ENCODE peak calls at places on chromosomes 3 and 15, in eight cellular contexts. E, Y, Z, H, T, V, P and K are unnamed samples.

GRCh38 chr3:54783611-54784010 is 144.2 kb downstream of the LRTM1 start:
- DNase-seq in E (no peak), Y (no peak), Z (no peak), H (no peak), T (no peak), V (no peak), P (no peak), K (no peak)

GRCh38 chr3:140816804-140817203 is 124.8 kb upstream of the SLC25A36 start:
- DNase-seq in E (no peak), Y (no peak), Z (no peak), H (no peak), T (no peak), V (no peak), P (no peak), K (no peak)

GRCh38 chr3:31174055-31174454 is 279.6 kb upstream of the GADL1 start:
- DNase-seq in E (no peak), Y (no peak), Z (no peak), H (no peak), T (no peak), V (no peak), P (no peak), K (no peak)

GRCh38 chr3:129610276-129610675 is 3.8 kb upstream of the PLXND1 start:
- DNase-seq in E (no peak), Y (no peak), Z (no peak), H (no peak), T (no peak), V (no peak), P (peak), K (no peak)

GRCh38 chr3:40951636-40952035 is 247.7 kb upstream of the CTNNB1 start:
- DNase-seq in E (no peak), Y (no peak), Z (no peak), H (no peak), T (no peak), V (no peak), P (no peak), K (no peak)

GRCh38 chr15:75720787-75721461 is 8.3 kb upstream of the CSPG4 start:
- DNase-seq in E (peak), Y (peak), Z (no peak), H (no peak), T (no peak), V (no peak), P (peak), K (peak)

GRCh38 chr3:123870033-123870432 is 14.1 kb downstream of the MYLK start:
- DNase-seq in E (no peak), Y (no peak), Z (no peak), H (peak), T (no peak), V (no peak), P (no peak), K (peak)

GRCh38 chr3:195239121-195239520 is 31.8 kb downstream of the XXYLT1 start:
- DNase-seq in E (no peak), Y (no peak), Z (no peak), H (no peak), T (no peak), V (peak), P (no peak), K (no peak)

GRCh38 chr3:151219056-151219455 is 16.0 kb upstream of the GPR171 start:
- DNase-seq in E (no peak), Y (no peak), Z (no peak), H (peak), T (no peak), V (no peak), P (no peak), K (peak)

GRCh38 chr15:78233496-78233895 is 869 bp downstream of the ACSBG1 start:
- DNase-seq in E (no peak), Y (no peak), Z (no peak), H (no peak), T (no peak), V (no peak), P (no peak), K (no peak)

GRCh38 chr3:136237961-136238649 is 12.0 kb upstream of the PCCB start:
- DNase-seq in E (no peak), Y (no peak), Z (no peak), H (no peak), T (no peak), V (no peak), P (no peak), K (no peak)

GRCh38 chr15:38300395-38300794 is 47.8 kb downstream of the SPRED1 start:
- DNase-seq in E (no peak), Y (no peak), Z (no peak), H (no peak), T (no peak), V (no peak), P (no peak), K (no peak)

GRCh38 chr3:48662140-48662752 is 440 bp downstream of the CELSR3 start:
- DNase-seq in E (no peak), Y (no peak), Z (no peak), H (no peak), T (no peak), V (no peak), P (no peak), K (no peak)

GRCh38 chr3:150078983-150079739 is 108.5 kb upstream of the PFN2 start:
- DNase-seq in E (no peak), Y (no peak), Z (no peak), H (peak), T (no peak), V (peak), P (no peak), K (peak)

GRCh38 chr15:89982315-89983055 is 18.6 kb upstream of the ZNF710 start:
- DNase-seq in E (no peak), Y (no peak), Z (no peak), H (no peak), T (no peak), V (no peak), P (no peak), K (no peak)

GRCh38 chr3:133237380-133237779 is 162.5 kb upstream of the BFSP2 start:
- DNase-seq in E (no peak), Y (no peak), Z (no peak), H (no peak), T (no peak), V (no peak), P (no peak), K (no peak)

GRCh38 chr3:189204467-189204866 is 32.7 kb downstream of the TPRG1 start:
- DNase-seq in E (no peak), Y (no peak), Z (no peak), H (no peak), T (no peak), V (no peak), P (peak), K (peak)

GRCh38 chr15:78241017-78241416 is 6.7 kb upstream of the ACSBG1 start:
- DNase-seq in E (peak), Y (peak), Z (peak), H (peak), T (peak), V (peak), P (peak), K (peak)

GRCh38 chr15:48394172-48394571 is 62.9 kb downstream of the DUT start:
- DNase-seq in E (no peak), Y (no peak), Z (no peak), H (no peak), T (no peak), V (no peak), P (no peak), K (no peak)

GRCh38 chr15:101025896-101026631 is 106.9 kb downstream of the LRRK1 start:
- DNase-seq in E (no peak), Y (no peak), Z (no peak), H (no peak), T (no peak), V (peak), P (peak), K (no peak)

GRCh38 chr3:136547293-136547692 is 204.9 kb downstream of the STAG1 start:
- DNase-seq in E (no peak), Y (no peak), Z (no peak), H (no peak), T (no peak), V (no peak), P (no peak), K (peak)

GRCh38 chr3:30513374-30514152 is 92.8 kb upstream of the TGFBR2 start:
- DNase-seq in E (no peak), Y (no peak), Z (no peak), H (no peak), T (no peak), V (no peak), P (no peak), K (no peak)

GRCh38 chr3:121627622-121628021 is 33.1 kb downstream of the HCLS1 start:
- DNase-seq in E (no peak), Y (no peak), Z (no peak), H (no peak), T (no peak), V (peak), P (no peak), K (no peak)

GRCh38 chr15:49083471-49084284 is 37.4 kb upstream of the SECISBP2L start:
- DNase-seq in E (no peak), Y (no peak), Z (no peak), H (peak), T (no peak), V (no peak), P (no peak), K (peak)

GRCh38 chr3:168671091-168671490 is 575.4 kb upstream of the GOLIM4 start:
- DNase-seq in E (no peak), Y (no peak), Z (no peak), H (no peak), T (no peak), V (no peak), P (no peak), K (no peak)

GRCh38 chr15:31930967-31931366 is 99.3 kb upstream of the CHRNA7 start:
- DNase-seq in E (no peak), Y (peak), Z (no peak), H (no peak), T (no peak), V (no peak), P (no peak), K (no peak)

GRCh38 chr3:124094496-124094895 is 102.6 kb upstream of the ROPN1 start:
- DNase-seq in E (no peak), Y (no peak), Z (no peak), H (no peak), T (no peak), V (no peak), P (no peak), K (no peak)

GRCh38 chr3:79872483-79872882 is 104.7 kb upstream of the ROBO1 start:
- DNase-seq in E (no peak), Y (no peak), Z (no peak), H (no peak), T (no peak), V (no peak), P (no peak), K (peak)

GRCh38 chr15:60115579-60116415 is 111.7 kb downstream of the FOXB1 start:
- DNase-seq in E (no peak), Y (no peak), Z (no peak), H (no peak), T (no peak), V (peak), P (no peak), K (no peak)

GRCh38 chr15:73331501-73331900 is 37.3 kb downstream of the HCN4 start:
- DNase-seq in E (peak), Y (no peak), Z (no peak), H (no peak), T (no peak), V (no peak), P (no peak), K (no peak)

GRCh38 chr15:72751751-72752455 is 31.7 kb downstream of the ADPGK start:
- DNase-seq in E (no peak), Y (no peak), Z (no peak), H (no peak), T (no peak), V (peak), P (no peak), K (no peak)

GRCh38 chr3:70488816-70489215 is 176.4 kb upstream of the MDFIC2 start:
- DNase-seq in E (no peak), Y (no peak), Z (no peak), H (no peak), T (no peak), V (no peak), P (peak), K (no peak)

GRCh38 chr3:100893590-100893989 is 99.6 kb downstream of the ABI3BP start:
- DNase-seq in E (no peak), Y (no peak), Z (no peak), H (peak), T (no peak), V (no peak), P (peak), K (peak)

GRCh38 chr15:83283813-83284562 is 476 bp downstream of the BNC1 start:
- DNase-seq in E (no peak), Y (peak), Z (no peak), H (peak), T (no peak), V (peak), P (peak), K (no peak)

GRCh38 chr3:43155464-43156121 is 49.7 kb upstream of the POMGNT2 start:
- DNase-seq in E (no peak), Y (no peak), Z (no peak), H (peak), T (peak), V (peak), P (peak), K (peak)

GRCh38 chr3:69422751-69423150 is 36.9 kb upstream of the FRMD4B start:
- DNase-seq in E (no peak), Y (no peak), Z (no peak), H (no peak), T (no peak), V (no peak), P (no peak), K (peak)

GRCh38 chr3:178036745-178037144 is 499.5 kb upstream of the KCNMB2 start:
- DNase-seq in E (no peak), Y (no peak), Z (no peak), H (peak), T (no peak), V (no peak), P (no peak), K (peak)

GRCh38 chr3:77325280-77325679 is 285.4 kb downstream of the ROBO2 start:
- DNase-seq in E (no peak), Y (no peak), Z (no peak), H (no peak), T (no peak), V (no peak), P (no peak), K (no peak)

GRCh38 chr15:71080705-71081104 is 34.6 kb upstream of the THSD4 start:
- DNase-seq in E (no peak), Y (no peak), Z (no peak), H (peak), T (no peak), V (no peak), P (no peak), K (peak)